ENCODE peak calls at places on chromosomes 7 and 10, in five cellular contexts. B is GM12878, Q is K562, A is HepG2, T is H1. Z is an unnamed sample. For H3K36me3, the result is how much of the 10 kb centered on the place peaks cover.

GRCh38 chr10:3779146-3779707 is 5.8 kb downstream of the KLF6 start:
- DNase-seq in A (no peak), T (no peak), B (no peak), Q (no peak), Z (no peak)

GRCh38 chr7:34928052-34928451 is 109.2 kb downstream of the DPY19L1 start:
- DNase-seq in A (peak), Q (peak), B (no peak), T (peak), Z (peak)

GRCh38 chr10:17578603-17579002 is 38.6 kb downstream of the HACD1 start:
- DNase-seq in B (no peak), Q (peak), T (no peak), A (no peak), Z (no peak)

GRCh38 chr7:138388673-138389491 is 71.2 kb upstream of the TRIM24 start:
- DNase-seq in Q (peak), B (no peak), A (peak), T (no peak), Z (no peak)

GRCh38 chr7:123067814-123068213 is 72.3 kb upstream of the TAS2R16 start:
- DNase-seq in T (no peak), B (no peak), Q (no peak), A (no peak), Z (no peak)

GRCh38 chr10:112024079-112024478 is 159.5 kb downstream of the GPAM start:
- DNase-seq in A (no peak), T (no peak), B (no peak), Q (no peak), Z (no peak)

GRCh38 chr7:144390481-144390880 is 13.0 kb downstream of the NOBOX start:
- DNase-seq in B (no peak), T (no peak), Q (no peak), A (no peak), Z (no peak)

GRCh38 chr10:123562387-123562786 is 103.8 kb upstream of the GPR26 start:
- DNase-seq in Q (no peak), A (no peak), B (no peak), T (no peak), Z (no peak)

GRCh38 chr10:84477370-84477769 is 149.0 kb downstream of the CCSER2 start:
- DNase-seq in B (no peak), Q (no peak), A (no peak), T (no peak), Z (no peak)

GRCh38 chr7:36604801-36605200 is 119.5 kb downstream of the AOAH start:
- DNase-seq in B (no peak), T (no peak), Q (no peak), A (no peak), Z (no peak)

GRCh38 chr7:26066736-26067135 is 85.3 kb upstream of the NFE2L3 start:
- DNase-seq in A (no peak), B (no peak), T (no peak), Q (no peak), Z (no peak)

GRCh38 chr7:26065652-26066051 is 86.3 kb upstream of the NFE2L3 start:
- DNase-seq in A (no peak), T (no peak), Q (no peak), B (no peak), Z (peak)

GRCh38 chr7:26062240-26062603 is 89.8 kb upstream of the NFE2L3 start:
- DNase-seq in A (no peak), T (no peak), B (no peak), Q (no peak), Z (no peak)

GRCh38 chr7:26060713-26061339 is 91.2 kb upstream of the NFE2L3 start:
- DNase-seq in Q (no peak), A (no peak), B (no peak), T (no peak), Z (no peak)

DNA sequence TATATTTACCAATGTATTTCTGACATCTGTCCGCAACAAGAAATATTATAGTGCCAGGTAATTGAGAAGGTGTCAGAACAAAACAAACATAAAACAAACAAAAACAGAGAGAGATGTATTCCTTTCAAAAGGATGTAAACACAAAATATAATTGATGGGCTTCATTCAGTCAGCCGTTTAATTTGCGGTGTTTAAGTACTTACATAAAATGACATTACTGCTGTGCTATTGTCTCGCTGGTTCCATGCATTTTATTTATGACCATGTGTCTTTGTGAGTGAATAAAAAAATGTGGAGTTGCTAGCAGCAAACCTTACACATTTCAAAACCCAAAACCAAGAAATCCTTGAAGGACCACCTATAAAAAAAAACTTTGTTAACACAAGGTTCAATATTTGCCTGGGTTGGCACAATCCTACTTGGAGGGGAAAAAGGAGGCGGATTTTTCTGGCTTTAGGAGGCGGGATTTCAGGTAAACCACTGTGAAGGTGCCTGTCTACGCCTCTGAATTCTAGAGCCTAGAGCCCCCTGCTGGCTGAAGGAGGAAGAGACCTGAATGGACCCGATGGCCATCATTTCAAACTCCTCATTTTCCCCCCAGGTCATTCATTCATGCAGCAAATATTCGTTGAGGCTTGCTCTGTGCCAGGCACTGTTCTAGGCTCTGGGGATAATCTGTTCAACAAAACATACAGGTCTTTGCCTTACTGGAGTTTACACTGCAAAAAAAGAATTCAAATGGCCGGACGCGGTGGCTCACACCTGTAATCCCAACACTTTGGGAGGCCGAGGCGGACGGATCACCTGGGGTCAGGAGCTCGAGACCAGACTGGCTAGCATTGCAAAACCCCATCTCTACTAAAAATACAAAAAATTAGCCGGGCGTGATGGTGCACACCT is 90.4 kb upstream of the NFE2L3 start:
- DNase-seq in B (peak), A (peak), Q (peak), T (peak), Z (peak)
- TF ChIP-seq USF2 in B (no peak), A (no peak), Q (no peak), T (no peak), Z (no peak)

DNA sequence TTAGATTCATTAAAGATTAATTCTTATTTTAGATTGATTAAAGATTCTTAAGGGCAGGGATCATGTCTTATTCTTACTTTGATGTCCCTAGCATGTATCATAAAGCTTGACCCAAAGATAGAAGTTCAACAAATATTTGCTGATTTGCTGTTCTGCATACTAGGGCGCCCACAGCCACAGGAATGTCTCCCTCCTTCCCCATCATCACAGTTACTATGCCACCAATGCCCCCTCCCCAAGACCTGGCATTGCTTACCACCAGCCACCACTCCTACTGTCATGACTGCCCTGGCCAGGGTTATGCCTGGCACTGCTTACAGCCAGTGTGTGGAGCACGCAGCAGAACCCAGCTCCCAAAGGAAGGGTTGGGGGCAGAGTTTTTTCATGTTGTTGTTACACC is 86.7 kb upstream of the AGK start:
- DNase-seq in B (no peak), T (no peak), A (no peak), Q (no peak), Z (no peak)
- TF ChIP-seq GABPA in B (no peak), T (no peak), A (no peak), Q (no peak), Z (no peak)

GRCh38 chr10:6431186-6431585 is 148.9 kb downstream of the PRKCQ start:
- DNase-seq in A (no peak), Q (no peak), T (no peak), B (no peak), Z (no peak)
- H3K36me3 ChIP-seq in A (under half), Q (under half), T (under half), B (under half), Z (under half)

GRCh38 chr7:158083526-158084310 is 503.9 kb downstream of the PTPRN2 start:
- DNase-seq in T (no peak), B (no peak), A (no peak), Q (no peak), Z (no peak)
- TF ChIP-seq USF2 in T (no peak), B (no peak), A (no peak), Q (no peak), Z (no peak)

GRCh38 chr10:91198781-91199180 is 21.7 kb upstream of the PCGF5 start:
- DNase-seq in T (no peak), Q (no peak), B (peak), A (no peak), Z (no peak)
- TF ChIP-seq GABPA in T (no peak), Q (no peak), B (no peak), A (no peak), Z (no peak)

Z was measured in SK-N-SH.